ENCODE peak calls at places on chromosomes 7 and 10, in eight cellular contexts. D, Z, C, H, P, R, L and Y are unnamed samples.

GRCh38 chr7:159051916-159052315 is 92.8 kb downstream of the VIPR2 start:
- DNase-seq in D (no peak), Z (no peak), C (no peak), H (no peak), P (no peak), R (no peak), L (no peak), Y (no peak)

GRCh38 chr10:7377614-7378248 is 33.1 kb downstream of the SFMBT2 start:
- DNase-seq in D (no peak), Z (no peak), C (no peak), H (no peak), P (no peak), R (no peak), L (no peak), Y (no peak)

GRCh38 chr10:14852236-14852635 is 14.1 kb downstream of the HSPA14 start:
- DNase-seq in D (no peak), Z (no peak), C (no peak), H (no peak), P (no peak), R (no peak), L (no peak), Y (no peak)

GRCh38 chr10:127977368-127978009 is 70.6 kb downstream of the PTPRE start:
- DNase-seq in D (peak), Z (peak), C (peak), H (peak), P (peak), R (peak), L (peak), Y (no peak)

GRCh38 chr7:128781126-128781525 is 5.5 kb upstream of the OPN1SW start:
- DNase-seq in D (peak), Z (no peak), C (no peak), H (no peak), P (peak), R (no peak), L (no peak), Y (no peak)

GRCh38 chr10:86155034-86155656 is 211.4 kb downstream of the GRID1 start:
- DNase-seq in D (no peak), Z (no peak), C (no peak), H (no peak), P (no peak), R (no peak), L (no peak), Y (no peak)

GRCh38 chr7:6589829-6590644 is at the start of gene INTS15:
- DNase-seq in D (peak), Z (peak), C (peak), H (peak), P (peak), R (peak), L (peak), Y (peak)

GRCh38 chr7:151086802-151087246 is 549 bp downstream of the AGAP3 start:
- DNase-seq in D (no peak), Z (no peak), C (no peak), H (peak), P (no peak), R (peak), L (no peak), Y (no peak)

GRCh38 chr10:131831561-131831960 is 69.2 kb upstream of the PPP2R2D start:
- DNase-seq in D (no peak), Z (no peak), C (no peak), H (no peak), P (no peak), R (peak), L (peak), Y (no peak)

GRCh38 chr10:114386446-114386845 is 17.9 kb downstream of the AFAP1L2 start:
- DNase-seq in D (no peak), Z (no peak), C (no peak), H (no peak), P (no peak), R (no peak), L (no peak), Y (no peak)

GRCh38 chr10:63133787-63134557 is 844 bp downstream of the NRBF2 start:
- DNase-seq in D (peak), Z (no peak), C (no peak), H (no peak), P (no peak), R (no peak), L (no peak), Y (no peak)

GRCh38 chr10:80100861-80101695 is 22.6 kb downstream of the TMEM254 start:
- DNase-seq in D (no peak), Z (no peak), C (no peak), H (no peak), P (no peak), R (no peak), L (no peak), Y (no peak)

GRCh38 chr7:37952240-37952639 is 31.8 kb downstream of the EPDR1 start:
- DNase-seq in D (no peak), Z (no peak), C (no peak), H (no peak), P (no peak), R (no peak), L (no peak), Y (no peak)

GRCh38 chr10:17808971-17809841 is at the start of gene MRC1:
- DNase-seq in D (no peak), Z (no peak), C (no peak), H (no peak), P (no peak), R (peak), L (peak), Y (no peak)

GRCh38 chr10:94012834-94013830 is 19.4 kb downstream of the PLCE1 start:
- DNase-seq in D (peak), Z (no peak), C (no peak), H (no peak), P (no peak), R (no peak), L (no peak), Y (no peak)

GRCh38 chr7:86600506-86601290 is 43.0 kb upstream of the GRM3 start:
- DNase-seq in D (no peak), Z (no peak), C (no peak), H (no peak), P (no peak), R (no peak), L (no peak), Y (no peak)

DNA sequence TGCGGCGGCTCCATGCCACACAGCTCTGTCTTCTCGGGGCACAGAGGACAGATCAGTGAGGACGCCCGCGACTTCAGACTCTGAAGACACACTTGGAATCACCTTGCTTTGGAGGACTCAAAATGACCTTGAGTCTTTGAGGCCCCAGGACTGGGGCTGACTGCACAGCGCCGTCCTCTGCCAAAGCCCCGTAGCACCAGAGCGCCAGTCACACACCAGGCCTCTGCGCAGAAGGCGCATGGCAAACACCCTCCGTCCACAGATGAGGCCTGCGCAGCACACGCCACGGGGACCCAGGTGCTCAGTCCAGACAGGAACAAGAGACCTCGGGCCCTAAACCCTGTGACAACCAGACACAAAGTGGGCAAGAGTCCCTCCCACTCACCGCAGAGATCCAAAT is 134.7 kb downstream of the MAD1L1 start:
- DNase-seq in D (no peak), Z (no peak), C (no peak), H (no peak), P (no peak), R (no peak), L (no peak), Y (no peak)
- TF ChIP-seq CTCF in D (no peak), Z (no peak), C (no peak), H (no peak), P (no peak), R (no peak), L (no peak), Y (no peak)

GRCh38 chr7:55271069-55271468 is 94.1 kb upstream of the LANCL2 start:
- DNase-seq in D (peak), Z (no peak), C (no peak), H (no peak), P (no peak), R (no peak), L (no peak), Y (no peak)
- TF ChIP-seq CTCF in D (peak), Z (no peak), C (peak), H (peak), P (peak), R (no peak), L (no peak), Y (no peak)

DNA sequence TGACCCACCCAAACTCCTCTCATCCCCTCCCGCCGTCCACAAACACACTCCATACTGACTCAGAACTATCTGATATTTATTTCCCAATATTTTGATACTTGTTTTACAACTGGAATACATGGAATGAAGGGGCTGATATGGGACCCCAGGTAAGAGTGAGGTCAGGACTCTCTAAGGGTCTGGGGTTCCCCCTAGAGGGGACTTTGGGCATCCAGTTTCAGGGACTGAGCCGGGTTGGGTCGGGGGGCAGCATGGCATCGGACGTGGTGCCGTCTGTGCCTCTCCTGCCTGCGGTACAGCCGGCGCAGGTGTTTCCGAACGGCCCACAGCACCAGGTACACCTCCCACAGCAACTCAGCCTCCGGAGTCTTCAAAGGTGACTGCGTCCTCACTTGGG is 7.5 kb downstream of the SPACDR start:
- DNase-seq in D (no peak), Z (no peak), C (no peak), H (no peak), P (no peak), R (no peak), L (no peak), Y (no peak)
- TF ChIP-seq CTCF in D (peak), Z (no peak), C (peak), H (no peak), P (no peak), R (no peak), L (no peak), Y (no peak)

GRCh38 chr7:48526375-48526732 is 355.1 kb downstream of the ABCA13 start:
- DNase-seq in D (no peak), Z (no peak), C (no peak), H (no peak), P (no peak), R (no peak), L (no peak), Y (no peak)

GRCh38 chr7:48522692-48523091 is 351.4 kb downstream of the ABCA13 start:
- DNase-seq in D (no peak), Z (no peak), C (no peak), H (no peak), P (no peak), R (no peak), L (no peak), Y (no peak)

GRCh38 chr7:48525726-48526374 is 354.6 kb downstream of the ABCA13 start:
- DNase-seq in D (no peak), Z (no peak), C (no peak), H (no peak), P (no peak), R (no peak), L (no peak), Y (no peak)

DNA sequence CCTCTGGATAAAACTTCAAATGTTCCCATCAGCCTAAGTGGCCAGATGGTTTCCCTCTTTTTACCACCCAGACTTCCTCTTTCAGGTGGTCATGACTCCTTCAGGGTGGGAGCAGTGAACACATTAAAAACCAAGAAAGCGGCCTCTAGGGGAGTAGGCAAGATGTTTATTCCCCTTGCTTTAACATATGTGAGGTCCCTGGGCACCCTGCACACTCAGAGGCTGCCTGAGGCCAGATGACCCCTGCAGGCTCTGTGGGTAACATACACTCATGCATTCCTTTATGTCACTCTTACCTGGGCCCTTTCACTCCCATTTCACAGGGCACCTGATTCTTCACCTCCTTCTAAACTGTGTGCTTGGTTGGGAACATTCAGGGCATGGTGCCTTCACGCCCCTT is 357.4 kb downstream of the ABCA13 start:
- DNase-seq in D (no peak), Z (no peak), C (peak), H (no peak), P (no peak), R (no peak), L (no peak), Y (no peak)
- TF ChIP-seq CTCF in D (no peak), Z (no peak), C (peak), H (no peak), P (no peak), R (no peak), L (no peak), Y (no peak)

DNA sequence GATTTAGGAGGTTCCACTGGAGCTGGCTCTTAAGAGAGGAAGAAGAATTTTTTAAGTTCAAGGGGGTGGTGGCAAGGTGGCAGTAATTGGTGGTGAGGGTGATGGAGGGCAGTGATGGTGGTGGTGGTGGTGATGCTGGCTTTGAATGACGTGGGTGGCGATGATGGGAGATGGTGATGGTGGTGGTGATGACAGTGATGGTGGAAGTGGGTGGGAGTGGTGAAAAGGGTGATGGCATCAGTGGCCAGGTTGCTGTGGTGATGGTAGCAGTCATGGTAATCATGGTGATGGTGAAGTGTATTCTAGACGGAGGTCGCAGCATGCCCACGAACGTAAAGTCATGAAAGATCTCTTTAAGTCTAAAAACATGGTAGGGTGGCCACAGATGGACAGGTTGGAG is 197.3 kb downstream of the PTEN start:
- DNase-seq in D (no peak), Z (no peak), C (no peak), H (no peak), P (no peak), R (no peak), L (no peak), Y (no peak)
- TF ChIP-seq CTCF in D (no peak), Z (no peak), C (no peak), H (no peak), P (no peak), R (no peak), L (no peak), Y (no peak)

DNA sequence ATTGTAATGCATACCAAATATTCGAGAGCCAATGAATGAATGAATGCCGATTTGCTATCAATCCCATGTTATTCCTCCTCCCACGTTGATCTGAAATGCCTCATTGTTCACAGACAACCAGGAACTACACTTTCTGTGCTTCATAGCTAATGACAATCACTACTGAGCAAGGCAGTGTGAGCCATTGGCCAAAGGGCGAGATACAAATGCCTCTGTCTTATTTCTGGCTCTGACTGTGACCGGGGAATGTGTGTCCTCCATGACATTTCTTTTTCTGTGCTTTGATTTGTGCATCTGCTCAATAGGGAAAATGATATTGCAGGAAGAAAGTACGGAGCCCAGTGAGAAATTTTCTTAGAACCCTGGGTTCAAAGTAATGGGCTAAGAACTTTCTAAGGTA is 217.1 kb downstream of the CXCL12 start:
- DNase-seq in D (no peak), Z (no peak), C (no peak), H (no peak), P (no peak), R (no peak), L (no peak), Y (no peak)
- TF ChIP-seq CTCF in D (no peak), Z (no peak), C (no peak), H (no peak), P (no peak), R (no peak), L (no peak), Y (no peak)

DNA sequence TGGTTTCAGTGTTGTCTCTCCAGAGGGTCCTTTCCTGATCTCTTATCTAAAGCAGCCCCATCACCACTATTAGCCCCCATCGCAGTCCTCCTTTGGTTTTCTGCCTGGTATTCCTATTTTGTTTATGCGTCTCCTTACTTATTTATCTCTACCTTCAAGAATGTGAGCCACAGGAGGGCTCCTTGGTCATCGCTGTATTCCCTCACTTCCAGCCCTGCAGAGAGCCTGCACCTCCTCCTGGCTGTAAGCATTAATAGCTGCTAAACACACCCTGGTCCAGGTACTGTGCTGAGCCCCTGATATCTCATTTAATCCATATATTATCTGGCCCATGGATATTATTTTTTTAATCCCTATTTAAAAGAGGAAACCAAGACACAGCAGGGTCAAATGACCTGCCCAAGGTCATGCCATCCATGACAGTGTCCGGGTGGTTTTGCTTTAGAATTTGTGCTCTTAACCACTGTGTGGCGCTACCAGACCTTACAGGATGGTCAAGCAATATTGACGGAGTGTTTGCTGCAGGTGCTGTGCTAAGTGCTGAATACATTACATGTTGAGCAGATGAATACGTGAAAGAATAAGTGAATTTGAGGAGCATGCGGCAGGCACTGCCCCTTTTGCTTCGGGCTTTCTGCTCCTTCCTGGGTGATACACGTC is 227.2 kb downstream of the ADAM12 start:
- DNase-seq in D (peak), Z (no peak), C (peak), H (no peak), P (no peak), R (no peak), L (no peak), Y (no peak)
- TF ChIP-seq CTCF in D (peak), Z (no peak), C (peak), H (peak), P (no peak), R (no peak), L (peak), Y (no peak)

GRCh38 chr7:39811161-39811614 is 138.9 kb upstream of the CDK13 start:
- DNase-seq in D (peak), Z (no peak), C (no peak), H (no peak), P (no peak), R (no peak), L (no peak), Y (no peak)

GRCh38 chr7:39810710-39811109 is 139.3 kb upstream of the CDK13 start:
- DNase-seq in D (no peak), Z (no peak), C (no peak), H (no peak), P (no peak), R (no peak), L (no peak), Y (no peak)

DNA sequence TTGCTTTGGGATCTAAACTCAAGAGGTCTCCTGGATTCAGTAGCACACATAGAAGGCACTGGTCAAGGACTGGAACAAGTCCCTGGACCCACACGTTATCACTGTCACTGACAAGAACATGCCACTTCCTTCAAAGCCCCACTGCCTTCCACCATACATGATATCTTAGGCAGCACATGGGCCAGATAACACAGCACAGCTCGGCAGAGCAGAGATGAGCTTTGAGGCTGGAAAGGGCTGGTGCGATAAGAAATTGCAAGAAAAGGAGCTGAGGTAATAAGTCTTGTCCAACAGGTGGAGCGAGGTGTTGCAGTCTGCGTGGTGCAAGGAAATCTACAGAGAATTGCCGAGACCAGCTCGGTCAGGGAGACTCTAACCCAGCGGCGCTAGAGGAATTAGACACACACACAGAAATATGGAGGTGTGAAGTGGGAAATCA is 139.8 kb upstream of the CDK13 start:
- DNase-seq in D (no peak), Z (no peak), C (no peak), H (no peak), P (no peak), R (no peak), L (no peak), Y (no peak)
- TF ChIP-seq CTCF in D (no peak), Z (no peak), C (no peak), H (peak), P (no peak), R (no peak), L (no peak), Y (no peak)

GRCh38 chr7:105642264-105642663 is 61.0 kb upstream of the EFCAB10 start:
- DNase-seq in D (no peak), Z (no peak), C (no peak), H (no peak), P (no peak), R (no peak), L (no peak), Y (no peak)

GRCh38 chr7:105641236-105641810 is 60.0 kb upstream of the EFCAB10 start:
- DNase-seq in D (no peak), Z (no peak), C (no peak), H (no peak), P (no peak), R (no peak), L (no peak), Y (no peak)

GRCh38 chr7:105643857-105644256 is 62.6 kb upstream of the EFCAB10 start:
- DNase-seq in D (no peak), Z (no peak), C (no peak), H (no peak), P (no peak), R (no peak), L (no peak), Y (no peak)

GRCh38 chr7:105644937-105645336 is 63.6 kb upstream of the EFCAB10 start:
- DNase-seq in D (no peak), Z (no peak), C (no peak), H (no peak), P (no peak), R (no peak), L (no peak), Y (no peak)

GRCh38 chr7:105643384-105643783 is 62.1 kb upstream of the EFCAB10 start:
- DNase-seq in D (no peak), Z (no peak), C (peak), H (peak), P (no peak), R (no peak), L (no peak), Y (no peak)
- TF ChIP-seq CTCF in D (no peak), Z (no peak), C (peak), H (no peak), P (no peak), R (no peak), L (no peak), Y (no peak)

DNA sequence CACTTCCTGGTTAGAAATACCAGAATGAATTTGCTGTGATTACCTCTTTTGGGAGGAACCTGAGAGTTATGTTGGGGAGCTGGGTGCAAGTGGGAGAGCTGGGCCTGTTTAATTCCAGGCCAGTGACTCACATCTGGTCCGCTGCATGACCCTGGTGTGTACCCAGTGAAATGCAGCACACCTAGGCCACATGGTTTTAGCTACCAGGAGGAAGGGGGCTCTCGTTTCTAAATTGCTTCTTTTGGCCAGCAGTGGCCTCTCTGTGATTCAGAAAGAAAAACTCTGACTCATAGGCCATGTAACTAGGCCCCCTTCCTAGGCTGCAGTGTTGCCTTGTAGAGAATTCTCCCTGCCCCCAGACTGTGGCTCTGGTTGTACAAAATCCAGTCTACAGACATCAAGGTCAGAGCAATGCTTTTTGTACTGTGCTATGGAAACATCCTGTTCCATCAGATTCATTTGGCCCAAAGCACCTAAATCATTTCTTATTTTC is 6.7 kb downstream of the AGFG2 start:
- DNase-seq in D (peak), Z (no peak), C (no peak), H (no peak), P (peak), R (peak), L (no peak), Y (no peak)
- TF ChIP-seq CTCF in D (peak), Z (peak), C (no peak), H (peak), P (peak), R (peak), L (peak), Y (no peak)